ENCODE peak calls at places on chromosome 16, in seven cellular contexts. One of them, this sample, is unnamed.

GRCh38 chr16:46751381-46751780 is 3.2 kb upstream of the MYLK3 start:
- DNase-seq in ovary: no peak
- DNase-seq in breast epithelium: no peak
- DNase-seq in erythroblast: no peak
- DNase-seq in lower leg skin: no peak
- DNase-seq in adrenal gland: no peak
- DNase-seq in esophagus squamous epithelium: no peak
- DNase-seq in this sample: no peak

GRCh38 chr16:89264800-89265550 is 47.5 kb downstream of the ZNF778 start:
- DNase-seq in ovary: no peak
- DNase-seq in breast epithelium: no peak
- DNase-seq in erythroblast: no peak
- DNase-seq in lower leg skin: no peak
- DNase-seq in adrenal gland: no peak
- DNase-seq in esophagus squamous epithelium: no peak
- DNase-seq in this sample: no peak

GRCh38 chr16:54286330-54287017 is at the start of gene IRX3:
- DNase-seq in ovary: peak
- DNase-seq in breast epithelium: peak
- DNase-seq in erythroblast: no peak
- DNase-seq in lower leg skin: peak
- DNase-seq in adrenal gland: peak
- DNase-seq in esophagus squamous epithelium: no peak
- DNase-seq in this sample: peak

GRCh38 chr16:27776556-27776955 is 226.6 kb downstream of the KATNIP start:
- DNase-seq in ovary: no peak
- DNase-seq in breast epithelium: no peak
- DNase-seq in erythroblast: no peak
- DNase-seq in lower leg skin: no peak
- DNase-seq in adrenal gland: no peak
- DNase-seq in esophagus squamous epithelium: no peak
- DNase-seq in this sample: no peak

GRCh38 chr16:88428616-88429386 is 24.3 kb upstream of the ZFPM1 start:
- DNase-seq in ovary: no peak
- DNase-seq in breast epithelium: no peak
- DNase-seq in erythroblast: no peak
- DNase-seq in lower leg skin: no peak
- DNase-seq in adrenal gland: no peak
- DNase-seq in esophagus squamous epithelium: no peak
- DNase-seq in this sample: no peak

GRCh38 chr16:78895661-78896060 is 704.9 kb downstream of the MAF start:
- DNase-seq in ovary: no peak
- DNase-seq in breast epithelium: no peak
- DNase-seq in erythroblast: no peak
- DNase-seq in lower leg skin: no peak
- DNase-seq in adrenal gland: no peak
- DNase-seq in esophagus squamous epithelium: no peak
- DNase-seq in this sample: no peak

GRCh38 chr16:50238868-50239301 is 27.5 kb upstream of the ADCY7 start:
- DNase-seq in ovary: no peak
- DNase-seq in breast epithelium: no peak
- DNase-seq in erythroblast: no peak
- DNase-seq in lower leg skin: no peak
- DNase-seq in adrenal gland: no peak
- DNase-seq in esophagus squamous epithelium: no peak
- DNase-seq in this sample: no peak

GRCh38 chr16:24700549-24701392 is 28.7 kb upstream of the TNRC6A start:
- DNase-seq in ovary: peak
- DNase-seq in breast epithelium: peak
- DNase-seq in erythroblast: no peak
- DNase-seq in lower leg skin: peak
- DNase-seq in adrenal gland: peak
- DNase-seq in esophagus squamous epithelium: peak
- DNase-seq in this sample: peak

GRCh38 chr16:85557976-85558589 is 55.0 kb upstream of the GSE1 start:
- DNase-seq in ovary: no peak
- DNase-seq in breast epithelium: peak
- DNase-seq in erythroblast: peak
- DNase-seq in lower leg skin: no peak
- DNase-seq in adrenal gland: no peak
- DNase-seq in esophagus squamous epithelium: no peak
- DNase-seq in this sample: no peak

GRCh38 chr16:88688013-88688778 is 1.9 kb upstream of the SNAI3 start:
- DNase-seq in ovary: no peak
- DNase-seq in breast epithelium: no peak
- DNase-seq in erythroblast: peak
- DNase-seq in lower leg skin: no peak
- DNase-seq in adrenal gland: no peak
- DNase-seq in esophagus squamous epithelium: no peak
- DNase-seq in this sample: no peak

GRCh38 chr16:81615411-81615810 is 163.7 kb upstream of the PLCG2 start:
- DNase-seq in ovary: no peak
- DNase-seq in breast epithelium: no peak
- DNase-seq in erythroblast: no peak
- DNase-seq in lower leg skin: no peak
- DNase-seq in adrenal gland: no peak
- DNase-seq in esophagus squamous epithelium: no peak
- DNase-seq in this sample: no peak

GRCh38 chr16:81614654-81615359 is 164.3 kb upstream of the PLCG2 start:
- DNase-seq in ovary: no peak
- DNase-seq in breast epithelium: no peak
- DNase-seq in erythroblast: no peak
- DNase-seq in lower leg skin: no peak
- DNase-seq in adrenal gland: no peak
- DNase-seq in esophagus squamous epithelium: no peak
- DNase-seq in this sample: no peak

GRCh38 chr16:81617021-81617346 is 162.1 kb upstream of the PLCG2 start:
- DNase-seq in ovary: no peak
- DNase-seq in breast epithelium: no peak
- DNase-seq in erythroblast: no peak
- DNase-seq in lower leg skin: no peak
- DNase-seq in adrenal gland: no peak
- DNase-seq in esophagus squamous epithelium: no peak
- DNase-seq in this sample: no peak

GRCh38 chr16:81615833-81616232 is 163.3 kb upstream of the PLCG2 start:
- DNase-seq in ovary: no peak
- DNase-seq in breast epithelium: no peak
- DNase-seq in erythroblast: no peak
- DNase-seq in lower leg skin: no peak
- DNase-seq in adrenal gland: no peak
- DNase-seq in esophagus squamous epithelium: no peak
- DNase-seq in this sample: no peak

GRCh38 chr16:81616321-81617020 is 162.6 kb upstream of the PLCG2 start:
- DNase-seq in ovary: peak
- DNase-seq in breast epithelium: no peak
- DNase-seq in erythroblast: no peak
- DNase-seq in lower leg skin: no peak
- DNase-seq in adrenal gland: peak
- DNase-seq in esophagus squamous epithelium: peak
- DNase-seq in this sample: no peak
- TF ChIP-seq POLR2A in ovary: no peak
- TF ChIP-seq POLR2A in breast epithelium: no peak
- TF ChIP-seq POLR2A in erythroblast: no peak
- TF ChIP-seq POLR2A in lower leg skin: no peak
- TF ChIP-seq POLR2A in adrenal gland: no peak
- TF ChIP-seq POLR2A in esophagus squamous epithelium: no peak
- TF ChIP-seq POLR2A in this sample: no peak

DNA sequence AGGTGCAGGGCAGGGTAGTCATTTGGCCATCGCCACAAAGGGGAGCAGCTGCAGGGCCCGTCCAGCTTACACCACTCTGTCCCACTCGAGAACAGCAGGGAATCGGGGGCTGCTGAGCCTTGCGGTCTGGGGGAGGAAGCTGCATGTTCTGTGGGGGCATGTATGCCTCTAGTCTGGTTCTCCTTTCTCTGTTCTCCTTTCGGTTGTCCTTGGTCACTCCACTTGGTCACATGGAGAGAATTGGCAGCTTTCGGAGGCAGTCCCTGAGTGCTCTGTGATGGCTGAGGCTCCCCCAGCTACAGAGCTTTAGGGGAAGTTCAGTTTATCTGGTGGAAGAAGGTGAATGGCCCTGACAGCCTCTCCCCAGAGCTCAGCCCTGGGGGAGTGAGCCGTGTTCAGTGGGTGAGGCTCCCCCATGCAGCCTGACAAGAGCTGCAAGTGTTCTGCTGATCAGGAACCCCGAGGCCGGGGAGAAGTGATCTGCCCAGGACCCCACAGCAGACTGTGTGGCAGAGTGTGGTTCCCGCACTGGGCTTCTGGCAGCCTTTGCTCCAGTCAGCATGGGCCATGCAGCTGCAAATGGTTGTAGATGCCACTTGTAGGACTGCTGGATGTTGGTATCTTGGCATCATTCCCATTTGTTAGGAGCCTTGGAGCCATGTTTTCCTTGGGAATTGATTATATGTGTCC is 22.3 kb upstream of the SMPD3 start:
- DNase-seq in ovary: no peak
- DNase-seq in breast epithelium: no peak
- DNase-seq in erythroblast: no peak
- DNase-seq in lower leg skin: peak
- DNase-seq in adrenal gland: no peak
- DNase-seq in esophagus squamous epithelium: no peak
- DNase-seq in this sample: no peak
- TF ChIP-seq POLR2A in ovary: no peak
- TF ChIP-seq POLR2A in breast epithelium: no peak
- TF ChIP-seq POLR2A in erythroblast: no peak
- TF ChIP-seq POLR2A in lower leg skin: no peak
- TF ChIP-seq POLR2A in adrenal gland: no peak
- TF ChIP-seq POLR2A in esophagus squamous epithelium: no peak
- TF ChIP-seq POLR2A in this sample: no peak

GRCh38 chr16:1007284-1007850 is 25.8 kb downstream of the SOX8 start:
- DNase-seq in ovary: no peak
- DNase-seq in breast epithelium: no peak
- DNase-seq in erythroblast: no peak
- DNase-seq in lower leg skin: no peak
- DNase-seq in adrenal gland: no peak
- DNase-seq in esophagus squamous epithelium: no peak
- DNase-seq in this sample: peak
- TF ChIP-seq POLR2A in ovary: no peak
- TF ChIP-seq POLR2A in breast epithelium: no peak
- TF ChIP-seq POLR2A in erythroblast: no peak
- TF ChIP-seq POLR2A in lower leg skin: no peak
- TF ChIP-seq POLR2A in adrenal gland: no peak
- TF ChIP-seq POLR2A in esophagus squamous epithelium: no peak
- TF ChIP-seq POLR2A in this sample: no peak

DNA sequence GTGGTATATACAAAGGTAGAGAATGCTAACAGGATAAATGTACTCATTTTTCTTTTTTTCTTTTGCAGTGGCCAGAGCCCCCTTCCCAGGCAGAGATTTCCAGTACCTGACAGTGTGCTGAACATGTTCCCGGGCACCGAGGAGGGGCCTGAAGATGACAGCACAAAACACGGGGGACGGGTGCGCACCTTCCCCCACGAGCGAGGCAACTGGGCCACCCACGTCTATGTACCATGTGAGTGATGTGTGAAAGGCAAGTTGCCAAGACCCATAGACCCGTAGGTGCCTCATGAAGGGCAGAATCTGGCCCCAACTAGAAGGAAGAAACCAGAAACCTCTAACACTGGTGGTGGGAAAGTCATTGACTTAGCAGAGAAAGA is 1.2 kb downstream of the USB1 start:
- DNase-seq in ovary: no peak
- DNase-seq in breast epithelium: no peak
- DNase-seq in erythroblast: no peak
- DNase-seq in lower leg skin: no peak
- DNase-seq in adrenal gland: no peak
- DNase-seq in esophagus squamous epithelium: no peak
- DNase-seq in this sample: no peak
- TF ChIP-seq POLR2A in ovary: no peak
- TF ChIP-seq POLR2A in breast epithelium: no peak
- TF ChIP-seq POLR2A in erythroblast: no peak
- TF ChIP-seq POLR2A in lower leg skin: no peak
- TF ChIP-seq POLR2A in adrenal gland: no peak
- TF ChIP-seq POLR2A in esophagus squamous epithelium: no peak
- TF ChIP-seq POLR2A in this sample: no peak

GRCh38 chr16:20766294-20766693 is 2.5 kb downstream of the ACSM3 start:
- DNase-seq in ovary: no peak
- DNase-seq in breast epithelium: no peak
- DNase-seq in erythroblast: no peak
- DNase-seq in lower leg skin: no peak
- DNase-seq in adrenal gland: no peak
- DNase-seq in esophagus squamous epithelium: no peak
- DNase-seq in this sample: no peak

GRCh38 chr16:20765732-20766131 is 1.9 kb downstream of the ACSM3 start:
- DNase-seq in ovary: no peak
- DNase-seq in breast epithelium: no peak
- DNase-seq in erythroblast: no peak
- DNase-seq in lower leg skin: no peak
- DNase-seq in adrenal gland: no peak
- DNase-seq in esophagus squamous epithelium: no peak
- DNase-seq in this sample: no peak

GRCh38 chr16:20762404-20763123 is 1.2 kb upstream of the ACSM3 start:
- DNase-seq in ovary: no peak
- DNase-seq in breast epithelium: no peak
- DNase-seq in erythroblast: no peak
- DNase-seq in lower leg skin: no peak
- DNase-seq in adrenal gland: no peak
- DNase-seq in esophagus squamous epithelium: no peak
- DNase-seq in this sample: no peak

GRCh38 chr16:20761175-20761574 is 2.6 kb upstream of the ACSM3 start:
- DNase-seq in ovary: no peak
- DNase-seq in breast epithelium: no peak
- DNase-seq in erythroblast: no peak
- DNase-seq in lower leg skin: no peak
- DNase-seq in adrenal gland: no peak
- DNase-seq in esophagus squamous epithelium: no peak
- DNase-seq in this sample: no peak

GRCh38 chr16:20763461-20764232 is at the start of gene ACSM3:
- DNase-seq in ovary: peak
- DNase-seq in breast epithelium: peak
- DNase-seq in erythroblast: peak
- DNase-seq in lower leg skin: peak
- DNase-seq in adrenal gland: peak
- DNase-seq in esophagus squamous epithelium: no peak
- DNase-seq in this sample: peak
- TF ChIP-seq POLR2A in ovary: no peak
- TF ChIP-seq POLR2A in breast epithelium: no peak
- TF ChIP-seq POLR2A in erythroblast: peak
- TF ChIP-seq POLR2A in lower leg skin: no peak
- TF ChIP-seq POLR2A in adrenal gland: no peak
- TF ChIP-seq POLR2A in esophagus squamous epithelium: no peak
- TF ChIP-seq POLR2A in this sample: no peak

This sample was measured in H54.